ENCODE peak calls at places on chromosomes 2 and 18, in five cellular contexts. D is IMR-90, I is foreskin fibroblast, J is ascending aorta, T is NCI-H524. L is an unnamed sample.

GRCh38 chr2:216012133-216012829 is 1.1 kb downstream of the MREG start:
- DNase-seq in D (no peak), T (peak; percentile 44), J (no peak), I (peak; percentile 21), L (no peak)

GRCh38 chr2:230124792-230125452 is 56.2 kb upstream of the SLC16A14 start:
- DNase-seq in I (no peak), T (no peak), J (no peak), D (no peak), L (no peak)

GRCh38 chr18:10455726-10456453 is 1.5 kb downstream of the APCDD1 start:
- DNase-seq in I (no peak), J (no peak), T (peak; percentile 61), D (no peak), L (no peak)

GRCh38 chr2:50953021-50953420 is 78.9 kb downstream of the NRXN1 start:
- DNase-seq in J (no peak), I (peak; percentile 16), D (peak; percentile 68), T (no peak), L (no peak)

GRCh38 chr2:162732946-162733698 is 105.4 kb downstream of the KCNH7 start:
- DNase-seq in J (no peak), D (no peak), I (no peak), T (no peak), L (no peak)

GRCh38 chr2:120343433-120344105 is 2.4 kb upstream of the INHBB start:
- DNase-seq in J (peak; percentile 87), T (peak; percentile 66), I (peak; percentile 76), D (peak; percentile 68), L (peak; percentile 38)

GRCh38 chr18:58599106-58599505 is 29.8 kb downstream of the ALPK2 start:
- DNase-seq in T (no peak), D (peak; percentile 58), J (no peak), I (no peak), L (no peak)

GRCh38 chr18:69257861-69258458 is 142.7 kb upstream of the DOK6 start:
- DNase-seq in T (no peak), I (peak; percentile 79), D (peak; percentile 69), J (no peak), L (no peak)

GRCh38 chr2:68251855-68252406 is 401 bp downstream of the PPP3R1 start:
- DNase-seq in J (peak; percentile 65), I (no peak), D (no peak), T (no peak), L (no peak)